ENCODE peak calls at places on chromosomes 2 and 18, in eight cellular contexts. T is adrenal gland; Q is CD8-positive, alpha-beta T cell; S is heart left ventricle; F is B cell; G is A549; R is WTC11; U is brain microvascular endothelial cell. Y is an unnamed sample.

GRCh38 chr2:149330127-149331022 is at the start of gene LYPD6:
- DNase-seq in T (peak; percentile 74), G (peak; percentile 68), R (peak; percentile 71), Q (no peak), S (peak; percentile 83), U (peak; percentile 31), F (peak; percentile 42), Y (peak; percentile 63)

GRCh38 chr2:215609089-215610032 is 173.5 kb upstream of the FN1 start:
- DNase-seq in U (peak; percentile 91), R (no peak), G (peak; percentile 49), S (no peak), T (no peak), Q (no peak), F (no peak), Y (no peak)

GRCh38 chr2:177155631-177156030 is 57.0 kb upstream of the HNRNPA3 start:
- DNase-seq in T (no peak), G (no peak), U (no peak), Q (no peak), F (no peak), S (no peak), R (no peak), Y (no peak)

GRCh38 chr2:210584834-210585233 is 28.4 kb downstream of the CPS1 start:
- DNase-seq in G (peak; percentile 46), U (peak; percentile 22), S (no peak), T (no peak), R (no peak), F (no peak), Q (no peak), Y (no peak)

GRCh38 chr2:159526433-159526832 is 89.9 kb downstream of the BAZ2B start:
- DNase-seq in S (no peak), G (no peak), Q (no peak), F (no peak), R (no peak), U (no peak), T (no peak), Y (no peak)

GRCh38 chr2:1740714-1741584 is 3.4 kb downstream of the PXDN start:
- DNase-seq in S (no peak), R (no peak), U (no peak), F (no peak), G (no peak), Q (no peak), T (no peak), Y (no peak)

GRCh38 chr2:188870289-188870688 is 103.9 kb upstream of the COL3A1 start:
- DNase-seq in T (no peak), R (no peak), U (peak; percentile 69), S (no peak), Q (no peak), F (no peak), G (no peak), Y (no peak)

GRCh38 chr18:54983041-54983686 is 23.9 kb upstream of the CCDC68 start:
- DNase-seq in Q (no peak), G (peak; percentile 65), S (no peak), T (no peak), F (peak; percentile 33), U (peak; percentile 66), R (no peak), Y (no peak)

GRCh38 chr2:85649201-85650190 is 18.5 kb downstream of the SFTPB start:
- DNase-seq in F (no peak), Q (no peak), U (no peak), S (no peak), R (no peak), G (peak; percentile 76), T (no peak), Y (no peak)

GRCh38 chr2:85647823-85648526 is 20.0 kb downstream of the SFTPB start:
- DNase-seq in Q (no peak), T (no peak), U (no peak), G (no peak), R (no peak), F (peak; percentile 65), S (no peak), Y (no peak)

GRCh38 chr2:85651097-85651496 is 16.9 kb downstream of the SFTPB start:
- DNase-seq in T (no peak), R (no peak), S (no peak), U (no peak), Q (no peak), F (no peak), G (no peak), Y (no peak)

GRCh38 chr2:85650456-85650855 is 17.5 kb downstream of the SFTPB start:
- DNase-seq in Q (no peak), R (no peak), U (no peak), G (no peak), S (no peak), F (no peak), T (no peak), Y (no peak)

DNA sequence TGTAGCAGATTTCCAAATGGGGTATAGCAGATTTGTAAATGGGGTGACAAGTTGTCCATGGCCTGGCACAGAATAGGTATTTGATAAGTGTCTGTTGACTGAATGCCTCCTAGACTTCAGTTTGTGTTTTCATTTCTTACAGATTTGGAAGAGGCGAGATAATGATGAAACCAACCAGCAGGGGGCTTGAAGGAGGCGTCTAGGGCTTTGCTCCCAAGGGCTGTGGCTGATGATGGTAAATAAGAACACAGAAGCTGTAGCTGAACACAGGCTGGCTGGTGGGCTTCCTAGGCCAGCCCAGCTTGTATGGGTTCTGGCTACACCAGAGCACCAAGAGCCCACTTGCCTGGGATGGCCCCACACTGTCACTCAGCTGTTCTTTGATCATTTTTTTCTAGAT is 19.4 kb downstream of the SFTPB start:
- DNase-seq in R (no peak), S (no peak), F (no peak), T (no peak), U (peak; percentile 68), G (peak; percentile 72), Q (no peak), Y (no peak)
- TF ChIP-seq CTCF in R (no peak), S (peak; percentile 44), F (peak; percentile 69), T (no peak), U (peak; percentile 81), G (peak; percentile 71), Q (no peak), Y (peak; percentile 53)

DNA sequence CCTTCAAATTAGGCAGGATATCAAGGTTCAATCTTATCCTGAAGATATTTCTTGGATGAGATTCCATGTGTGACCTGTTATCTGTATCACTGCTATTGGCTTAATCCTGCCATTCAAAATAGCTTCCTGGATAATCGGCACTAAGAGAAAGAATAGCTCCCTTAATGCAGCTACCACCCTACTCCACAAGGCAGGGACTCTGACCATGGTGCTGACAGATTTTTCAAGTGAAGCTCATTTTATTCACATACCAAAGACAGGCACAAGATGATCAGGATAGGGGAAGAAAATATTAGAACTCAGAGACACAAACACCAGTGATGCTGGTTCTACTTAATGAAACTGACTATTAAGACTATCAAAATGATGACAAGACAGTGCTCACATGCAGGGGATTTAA is 74.9 kb downstream of the ORC4 start:
- DNase-seq in T (no peak), Q (no peak), S (no peak), R (no peak), F (no peak), G (no peak), U (peak; percentile 38), Y (no peak)
- TF ChIP-seq CTCF in T (no peak), Q (no peak), S (no peak), R (no peak), F (no peak), G (no peak), U (no peak), Y (no peak)

DNA sequence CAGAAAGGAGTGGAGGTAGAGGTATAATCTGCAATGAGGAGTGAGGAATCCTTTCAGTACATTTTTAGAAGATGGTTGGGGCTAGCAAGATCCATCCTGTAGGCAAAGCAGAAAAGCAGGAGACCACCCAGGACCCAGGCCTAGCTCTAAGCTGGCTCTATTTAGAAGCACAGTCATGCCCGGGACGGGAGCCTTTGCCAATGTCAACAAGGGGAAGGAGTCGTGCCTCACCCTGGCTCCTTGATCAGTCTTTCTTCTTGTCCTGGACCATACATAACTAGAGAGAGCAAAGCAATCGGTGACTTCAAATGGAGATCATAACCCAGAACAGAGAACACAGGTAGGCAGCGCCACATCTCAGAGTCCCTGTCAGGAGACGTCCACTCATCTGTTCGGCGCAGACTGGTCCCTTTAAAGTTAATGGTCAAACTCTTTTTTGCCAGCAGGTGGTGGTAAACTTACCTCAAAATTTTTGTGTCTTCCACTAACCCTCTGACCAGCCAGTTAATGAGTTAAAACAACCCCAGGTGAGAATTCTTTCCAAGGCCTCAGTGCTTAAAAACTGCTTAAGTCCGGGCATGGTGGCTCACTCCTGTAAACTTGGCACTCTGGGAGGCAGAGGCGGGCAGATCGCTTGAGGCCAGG is 8.0 kb downstream of the MC5R start:
- DNase-seq in R (no peak), Q (no peak), T (no peak), G (peak; percentile 18), F (no peak), S (no peak), U (no peak), Y (no peak)
- TF ChIP-seq CTCF in R (no peak), Q (no peak), T (no peak), G (no peak), F (no peak), S (no peak), U (no peak), Y (peak; percentile 43)

GRCh38 chr18:32328974-32329373 is 139.1 kb downstream of the MEP1B start:
- DNase-seq in T (no peak), S (no peak), Q (no peak), U (no peak), G (no peak), R (no peak), F (no peak), Y (no peak)

GRCh38 chr18:32332708-32333107 is 138.0 kb downstream of the GAREM1 start:
- DNase-seq in G (no peak), S (no peak), F (no peak), R (no peak), Q (no peak), U (no peak), T (no peak), Y (no peak)

GRCh38 chr18:32337821-32338220 is 132.9 kb downstream of the GAREM1 start:
- DNase-seq in R (no peak), S (no peak), U (no peak), F (no peak), G (no peak), T (no peak), Q (no peak), Y (no peak)

GRCh38 chr18:32337347-32337746 is 133.3 kb downstream of the GAREM1 start:
- DNase-seq in S (no peak), G (no peak), T (no peak), F (no peak), R (no peak), Q (no peak), U (no peak), Y (no peak)

DNA sequence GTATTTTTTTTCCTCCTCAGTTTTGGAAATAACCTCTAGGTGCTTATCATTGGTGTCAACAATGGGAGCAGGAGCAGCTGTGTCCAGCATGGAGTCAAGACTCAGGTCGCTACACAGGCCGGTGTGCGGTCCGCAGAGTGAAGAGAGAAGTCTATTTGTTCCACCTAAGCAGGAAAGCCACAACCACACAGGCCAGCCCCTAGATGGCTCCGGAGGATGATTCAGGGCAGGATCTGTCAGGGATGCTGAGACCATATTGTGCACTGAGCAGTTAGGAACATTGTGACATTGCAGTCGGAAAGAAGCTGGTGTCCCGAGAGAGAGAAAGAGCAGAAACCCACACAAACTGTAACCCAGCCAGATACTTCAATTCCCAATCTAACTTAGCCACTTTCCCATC is 136.9 kb downstream of the GAREM1 start:
- DNase-seq in F (no peak), T (no peak), S (no peak), G (no peak), Q (no peak), U (no peak), R (no peak), Y (no peak)
- TF ChIP-seq CTCF in F (no peak), T (no peak), S (peak; percentile 22), G (no peak), Q (no peak), U (peak; percentile 44), R (no peak), Y (no peak)